ENCODE peak calls at places on chromosomes 1 and 21, in nine cellular contexts. K is brain microvascular endothelial cell, V is GM23248, H is heart left ventricle, L is dorsolateral prefrontal cortex, M is fibroblast of lung, N is tibial nerve, Q is psoas muscle, Y is heart right ventricle. S is an unnamed sample.
A peak's percentile ranks its signal among the peaks of the same experiment; 100 is the strongest.

GRCh38 chr1:151993084-151993733 is 450 bp downstream of the S100A10 start:
- DNase-seq in K (no peak), V (peak; percentile 67), H (peak; percentile 40), L (no peak), M (no peak), N (peak; percentile 23), Q (peak; percentile 41), Y (no peak), S (peak; percentile 82)

GRCh38 chr1:145708063-145708462 is 895 bp upstream of the PDZK1 start:
- DNase-seq in K (no peak), V (peak; percentile 53), H (no peak), L (no peak), M (peak; percentile 53), N (no peak), Q (no peak), Y (no peak), S (no peak)

GRCh38 chr1:45339694-45340558 is at the start of the genes MUTYH and TOE1:
- DNase-seq in K (peak; percentile 91), V (peak; percentile 98), H (peak; percentile 93), L (peak; percentile 92), M (peak; percentile 91), N (peak; percentile 78), Q (peak; percentile 94), Y (peak; percentile 93), S (peak; percentile 93)

GRCh38 chr21:33231526-33231925 is 1.8 kb downstream of the IFNAR2 start:
- DNase-seq in K (no peak), V (no peak), H (no peak), L (no peak), M (no peak), N (no peak), Q (no peak), Y (no peak), S (no peak)

GRCh38 chr1:213070399-213070798 is 19.4 kb downstream of the RPS6KC1 start:
- DNase-seq in K (peak; percentile 59), V (peak; percentile 80), H (no peak), L (no peak), M (peak; percentile 92), N (no peak), Q (no peak), Y (peak; percentile 7), S (no peak)

GRCh38 chr21:26135520-26135919 is 35.0 kb downstream of the APP start:
- DNase-seq in K (no peak), V (no peak), H (no peak), L (no peak), M (no peak), N (no peak), Q (no peak), Y (no peak), S (no peak)

GRCh38 chr1:150708595-150708994 is 11.6 kb upstream of the GOLPH3L start:
- DNase-seq in K (no peak), V (no peak), H (no peak), L (no peak), M (no peak), N (no peak), Q (no peak), Y (no peak), S (no peak)

GRCh38 chr1:219160942-219161341 is 12.7 kb upstream of the LYPLAL1 start:
- DNase-seq in K (no peak), V (peak; percentile 38), H (no peak), L (no peak), M (peak; percentile 51), N (no peak), Q (no peak), Y (no peak), S (no peak)

GRCh38 chr1:107405241-107405640 is 264.4 kb downstream of the NTNG1 start:
- DNase-seq in K (no peak), V (peak; percentile 83), H (no peak), L (no peak), M (peak; percentile 75), N (peak; percentile 44), Q (no peak), Y (no peak), S (no peak)

GRCh38 chr1:55610203-55610602 is 395.0 kb upstream of the USP24 start:
- DNase-seq in K (no peak), V (no peak), H (no peak), L (no peak), M (no peak), N (peak; percentile 1), Q (no peak), Y (no peak), S (no peak)

GRCh38 chr21:43919871-43920801 is 55.1 kb downstream of the AGPAT3 start:
- DNase-seq in K (no peak), V (no peak), H (no peak), L (no peak), M (no peak), N (no peak), Q (no peak), Y (no peak), S (no peak)

GRCh38 chr1:180027949-180028445 is 73.4 kb downstream of the CEP350 start:
- DNase-seq in K (peak; percentile 13), V (peak; percentile 88), H (no peak), L (no peak), M (peak; percentile 82), N (no peak), Q (no peak), Y (no peak), S (no peak)

GRCh38 chr1:23601104-23601967 is 42.0 kb upstream of the ID3 start:
- DNase-seq in K (no peak), V (no peak), H (no peak), L (no peak), M (no peak), N (no peak), Q (no peak), Y (no peak), S (no peak)

GRCh38 chr1:157784801-157785200 is 7.9 kb upstream of the FCRL2 start:
- DNase-seq in K (no peak), V (no peak), H (no peak), L (no peak), M (no peak), N (no peak), Q (no peak), Y (no peak), S (no peak)

GRCh38 chr21:42083361-42083690 is 12.2 kb downstream of the UMODL1 start:
- DNase-seq in K (no peak), V (no peak), H (no peak), L (no peak), M (no peak), N (no peak), Q (no peak), Y (no peak), S (no peak)

DNA sequence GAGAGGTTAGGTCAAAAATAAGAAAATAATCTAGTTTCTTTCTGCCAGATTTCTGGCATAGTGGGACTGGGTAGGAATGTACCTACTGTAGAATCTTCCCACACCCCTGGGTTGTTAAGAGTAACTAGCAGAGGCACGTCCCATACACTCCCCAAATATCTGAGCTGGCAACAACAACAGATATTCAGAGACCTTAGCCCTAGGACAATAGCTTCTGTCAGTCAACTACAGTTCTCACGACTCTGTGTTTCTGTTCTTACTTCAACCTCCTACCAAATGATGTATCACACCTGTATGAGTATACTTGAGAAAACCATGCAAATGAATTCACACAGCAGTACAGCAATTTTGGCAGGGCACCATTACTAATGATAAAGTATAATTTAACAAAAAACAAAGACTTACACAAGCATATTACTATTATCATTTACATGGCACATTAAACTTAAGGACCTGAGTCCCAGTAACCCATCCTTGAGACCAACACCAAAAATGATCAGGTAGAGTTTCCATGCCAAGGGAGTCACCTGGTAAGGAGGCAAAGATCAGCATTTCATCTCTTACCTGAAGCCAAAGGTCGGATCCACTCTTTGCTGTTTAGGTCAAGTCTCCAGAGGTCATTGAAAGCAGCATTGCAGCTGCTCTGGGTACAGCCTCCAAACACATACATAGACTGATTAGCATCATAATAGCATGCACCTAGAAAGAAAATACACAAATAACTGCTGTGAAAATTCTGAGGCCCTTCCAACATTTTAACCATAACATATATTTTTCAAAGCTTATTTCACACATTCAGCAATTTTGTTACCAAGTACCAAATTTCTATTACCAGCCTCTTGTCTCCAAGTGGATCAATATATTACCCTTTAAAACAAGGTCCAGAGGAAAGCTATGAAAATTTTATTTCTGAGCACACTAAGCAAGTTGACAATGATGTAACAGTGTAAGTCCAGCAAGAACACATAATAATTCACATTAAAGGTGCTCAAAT is 57.5 kb upstream of the CPLANE2 start:
- DNase-seq in K (no peak), V (no peak), H (no peak), L (no peak), M (no peak), N (no peak), Q (no peak), Y (no peak), S (no peak)
- H3K27ac ChIP-seq in K (no peak overlapping the region), V (no peak overlapping the region), H (no peak overlapping the region), L (no peak overlapping the region), M (no peak overlapping the region), N (peak overlapping the region; percentile 49), Q (peak overlapping the region; percentile 42), Y (no peak overlapping the region), S (peak overlapping the region; percentile 86)

GRCh38 chr1:3921786-3922185 is 21.7 kb upstream of the C1orf174 start:
- DNase-seq in K (no peak), V (no peak), H (no peak), L (no peak), M (no peak), N (no peak), Q (no peak), Y (no peak), S (no peak)
- H3K4me3 ChIP-seq in K (no peak overlapping the region), V (no peak overlapping the region), H (no peak overlapping the region), L (no peak overlapping the region), M (no peak overlapping the region), N (no peak overlapping the region), Q (no peak overlapping the region), Y (no peak overlapping the region), S (no peak overlapping the region)

GRCh38 chr1:178727014-178727895 is 2.2 kb downstream of the RALGPS2 start:
- DNase-seq in K (no peak), V (peak; percentile 14), H (no peak), L (no peak), M (peak; percentile 30), N (no peak), Q (no peak), Y (no peak), S (no peak)
- H3K27ac ChIP-seq in K (no peak overlapping the region), V (no peak overlapping the region), H (no peak overlapping the region), L (no peak overlapping the region), M (no peak overlapping the region), N (no peak overlapping the region), Q (no peak overlapping the region), Y (peak overlapping the region; percentile 78), S (no peak overlapping the region)

GRCh38 chr1:201647094-201647493 is 108.2 kb downstream of the NAV1 start:
- DNase-seq in K (no peak), V (no peak), H (no peak), L (no peak), M (no peak), N (no peak), Q (no peak), Y (no peak), S (no peak)
- H3K4me3 ChIP-seq in K (peak overlapping the region; percentile 88), V (peak overlapping the region; percentile 78), H (peak overlapping the region; percentile 93), L (peak overlapping the region; percentile 76), M (peak overlapping the region; percentile 92), N (no peak overlapping the region), Q (no peak overlapping the region), Y (peak overlapping the region; percentile 60), S (no peak overlapping the region)

GRCh38 chr1:58754056-58754613 is 29.7 kb downstream of the JUN start:
- DNase-seq in K (no peak), V (peak; percentile 68), H (no peak), L (no peak), M (no peak), N (no peak), Q (no peak), Y (no peak), S (no peak)
- H3K27ac ChIP-seq in K (peak overlapping the region; percentile 71), V (peak overlapping the region; percentile 83), H (no peak overlapping the region), L (peak overlapping the region; percentile 21), M (peak overlapping the region; percentile 55), N (no peak overlapping the region), Q (peak overlapping the region; percentile 17), Y (no peak overlapping the region), S (no peak overlapping the region)

GRCh38 chr1:25432364-25432719 is 1.6 kb downstream of the MACO1 start:
- DNase-seq in K (no peak), V (no peak), H (no peak), L (no peak), M (no peak), N (no peak), Q (no peak), Y (no peak), S (no peak)
- H3K4me3 ChIP-seq in K (no peak overlapping the region), V (peak overlapping the region; percentile 94), H (peak overlapping the region; percentile 84), L (peak overlapping the region; percentile 97), M (peak overlapping the region; percentile 84), N (peak overlapping the region; percentile 98), Q (peak overlapping the region; percentile 94), Y (peak overlapping the region; percentile 76), S (peak overlapping the region; percentile 92)